ENCODE peak calls at places on chromosome 22, in ten cellular contexts. Z, T, Y, I, M, B, F, P, K and U are unnamed samples.

GRCh38 chr22:46547179-46547882 is 9.9 kb upstream of the CELSR1 start:
- DNase-seq in B (no peak), I (peak; percentile 81), T (no peak), P (peak; percentile 83), Y (peak; percentile 35), K (peak; percentile 96), M (no peak), Z (peak; percentile 64), F (no peak), U (no peak)

GRCh38 chr22:21666786-21667185 is 974 bp downstream of the PPIL2 start:
- DNase-seq in I (peak; percentile 22), Y (no peak), F (no peak), K (peak; percentile 27), T (no peak), B (peak; percentile 78), P (no peak), Z (no peak), M (no peak), U (no peak)

GRCh38 chr22:11605468-11605981 is 3922.5 kb upstream of the OR11H1 start:
- DNase-seq in Z (no peak), B (no peak), I (no peak), M (no peak), F (no peak), P (no peak), T (no peak), Y (no peak), K (no peak), U (no peak)

GRCh38 chr22:37932821-37933578 is 20.4 kb downstream of the C22orf23 start:
- DNase-seq in M (no peak), B (no peak), F (no peak), I (no peak), Z (no peak), P (no peak), T (no peak), Y (peak; percentile 27), K (peak; percentile 38), U (no peak)

GRCh38 chr22:43126506-43127165 is 16.1 kb downstream of the BIK start:
- DNase-seq in I (peak; percentile 85), Y (peak; percentile 98), P (peak; percentile 80), B (peak; percentile 21), K (peak; percentile 83), M (no peak), T (peak; percentile 78), Z (peak; percentile 48), F (no peak), U (no peak)

GRCh38 chr22:37386441-37386840 is 40.8 kb downstream of the ELFN2 start:
- DNase-seq in Y (no peak), Z (no peak), M (no peak), I (no peak), F (no peak), T (no peak), K (no peak), B (peak; percentile 3), P (no peak), U (no peak)

GRCh38 chr22:27782065-27782464 is 19.5 kb downstream of the MN1 start:
- DNase-seq in Z (no peak), I (no peak), K (no peak), P (no peak), T (no peak), B (no peak), M (no peak), F (no peak), Y (no peak), U (no peak)

GRCh38 chr22:19810381-19811141 is 44.1 kb downstream of the GNB1L start:
- DNase-seq in I (peak; percentile 40), P (peak; percentile 95), Y (no peak), F (no peak), T (no peak), M (no peak), K (peak; percentile 67), B (no peak), Z (peak; percentile 55), U (no peak)

GRCh38 chr22:37623075-37624016 is 14.7 kb downstream of the GGA1 start:
- DNase-seq in P (no peak), Z (peak; percentile 57), I (peak; percentile 68), K (peak; percentile 65), Y (peak; percentile 29), F (no peak), B (peak; percentile 70), T (peak; percentile 69), M (peak; percentile 75), U (no peak)

GRCh38 chr22:45942787-45943493 is 34.0 kb downstream of the WNT7B start:
- DNase-seq in Z (no peak), K (no peak), T (no peak), Y (no peak), I (no peak), B (no peak), P (no peak), M (no peak), F (no peak), U (no peak)

GRCh38 chr22:47221840-47222615 is 459.6 kb downstream of the TBC1D22A start:
- DNase-seq in F (no peak), T (no peak), B (no peak), Z (no peak), I (no peak), P (no peak), M (no peak), Y (no peak), K (no peak), U (no peak)

GRCh38 chr22:19368876-19369275 is 62.7 kb downstream of the HIRA start:
- DNase-seq in I (no peak), B (no peak), F (no peak), M (no peak), T (no peak), Z (no peak), K (no peak), Y (no peak), P (no peak), U (no peak)

GRCh38 chr22:22833059-22833458 is 54.6 kb upstream of the IGLL5 start:
- DNase-seq in I (no peak), Z (no peak), K (no peak), F (no peak), P (no peak), T (no peak), M (no peak), Y (no peak), B (no peak), U (no peak)

GRCh38 chr22:22835242-22835641 is 52.4 kb upstream of the IGLL5 start:
- DNase-seq in T (no peak), K (no peak), M (no peak), Y (no peak), I (no peak), F (no peak), P (no peak), Z (no peak), B (no peak), U (no peak)

GRCh38 chr22:22834783-22835182 is 52.8 kb upstream of the IGLL5 start:
- DNase-seq in M (no peak), F (no peak), K (no peak), Y (no peak), I (no peak), P (no peak), Z (no peak), T (no peak), B (no peak), U (no peak)

GRCh38 chr22:22833488-22833887 is 54.1 kb upstream of the IGLL5 start:
- DNase-seq in I (no peak), Y (no peak), B (no peak), F (no peak), P (no peak), T (no peak), M (no peak), Z (no peak), K (no peak), U (no peak)

DNA sequence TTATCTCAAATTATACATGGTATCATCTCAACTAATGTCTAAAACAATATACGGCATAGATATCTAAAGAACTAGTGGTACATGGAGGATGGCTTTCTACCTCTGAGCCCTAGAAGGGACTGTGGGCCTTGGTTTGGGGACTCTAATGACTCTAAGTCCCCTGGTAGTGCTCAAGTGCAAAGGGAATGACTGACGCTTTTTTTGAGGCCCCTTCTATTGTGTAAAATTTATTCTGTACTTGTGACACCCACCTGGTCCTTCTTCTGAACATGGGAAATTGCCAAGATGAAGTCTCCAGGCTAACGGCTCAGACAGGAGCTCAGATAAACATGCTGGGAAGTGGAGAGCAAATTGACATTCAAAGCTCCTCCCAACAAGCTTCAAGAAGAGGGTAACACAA is 53.4 kb upstream of the IGLL5 start:
- DNase-seq in M (no peak), P (no peak), Y (no peak), Z (no peak), I (no peak), T (no peak), F (no peak), K (no peak), B (no peak), U (no peak)
- H3K27me3 ChIP-seq in M (peaks cover 3% of the 10 kb centered on the region), P (no peaks in the 10 kb centered on the region), Y (no peaks in the 10 kb centered on the region), Z (no peaks in the 10 kb centered on the region), I (no peaks in the 10 kb centered on the region), T (no peaks in the 10 kb centered on the region), F (peaks cover 11% of the 10 kb centered on the region), K (peaks cover 3% of the 10 kb centered on the region), B (peaks cover 29% of the 10 kb centered on the region), U (peaks cover 92% of the 10 kb centered on the region)

DNA sequence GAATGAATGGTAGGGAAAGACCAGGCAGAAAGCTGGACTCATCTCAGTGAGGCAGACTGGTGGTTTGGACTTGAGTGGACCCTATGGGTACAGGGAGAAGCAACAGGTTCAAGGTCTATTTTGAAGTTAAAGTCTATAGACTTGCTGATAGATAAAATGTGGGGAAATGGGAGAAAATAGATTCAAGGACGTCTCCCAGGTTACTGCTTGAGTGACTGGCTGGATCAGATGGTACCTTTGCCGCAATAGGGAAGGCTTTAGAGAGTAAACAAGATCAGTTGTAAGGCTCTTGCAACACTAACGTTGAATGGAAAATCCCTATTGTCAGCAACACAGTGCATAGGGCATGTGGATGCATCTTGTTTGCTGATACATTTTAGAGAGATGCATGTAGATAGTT is 27.4 kb downstream of the SEZ6L start:
- DNase-seq in Z (no peak), T (no peak), P (no peak), Y (no peak), F (no peak), B (no peak), M (no peak), I (no peak), K (no peak), U (no peak)
- H3K9ac ChIP-seq in Z (no peak overlapping the region), T (no peak overlapping the region), P (no peak overlapping the region), Y (no peak overlapping the region), F (no peak overlapping the region), B (no peak overlapping the region), M (no peak overlapping the region), I (no peak overlapping the region), K (no peak overlapping the region), U (no peak overlapping the region)

DNA sequence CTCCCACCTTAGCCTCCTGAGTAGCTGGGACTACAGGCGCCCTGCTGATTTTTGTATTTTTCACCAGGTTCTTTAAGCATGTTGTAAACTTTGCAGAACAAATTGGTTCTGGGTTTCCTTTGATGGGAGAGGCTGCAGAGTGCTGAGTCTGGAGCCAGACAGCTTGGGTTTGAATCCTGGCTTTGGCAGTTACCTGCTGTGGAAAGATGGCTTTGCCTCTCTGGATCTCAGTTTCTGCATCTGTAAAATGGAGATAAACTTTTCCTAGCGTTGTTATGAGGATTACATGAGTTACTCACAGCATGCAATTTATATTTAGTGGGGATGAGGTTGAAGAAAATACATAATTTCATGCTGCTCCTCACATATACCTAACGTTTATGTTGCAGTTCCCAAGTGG is 19.1 kb downstream of the ZNRF3 start:
- DNase-seq in Z (no peak), M (no peak), F (no peak), Y (no peak), T (no peak), I (no peak), K (no peak), B (no peak), P (no peak), U (no peak)
- H3K27me3 ChIP-seq in Z (no peaks in the 10 kb centered on the region), M (no peaks in the 10 kb centered on the region), F (no peaks in the 10 kb centered on the region), Y (no peaks in the 10 kb centered on the region), T (no peaks in the 10 kb centered on the region), I (no peaks in the 10 kb centered on the region), K (no peaks in the 10 kb centered on the region), B (no peaks in the 10 kb centered on the region), P (no peaks in the 10 kb centered on the region), U (no peaks in the 10 kb centered on the region)

GRCh38 chr22:50528682-50529415 is 963 bp downstream of the TYMP start:
- DNase-seq in Y (peak; percentile 83), B (no peak), P (no peak), K (no peak), M (no peak), F (no peak), Z (no peak), I (peak; percentile 9), T (no peak), U (no peak)
- H3K9ac ChIP-seq in Y (no peak overlapping the region), B (no peak overlapping the region), P (no peak overlapping the region), K (peak overlapping the region; percentile 95), M (peak overlapping the region; percentile 76), F (no peak overlapping the region), Z (no peak overlapping the region), I (peak overlapping the region; percentile 93), T (peak overlapping the region; percentile 98), U (no peak overlapping the region)